ENCODE peak calls at places on chromosomes 5 and 9, in four cellular contexts. J is K562, Z is A549, A is HepG2. O is an unnamed sample.

GRCh38 chr9:136625101-136626065 is 37.3 kb upstream of the EGFL7 start:
- DNase-seq in J (no peak), Z (peak), A (peak), O (no peak)

GRCh38 chr5:178553517-178553916 is 36.7 kb downstream of the COL23A1 start:
- DNase-seq in J (no peak), Z (no peak), A (no peak), O (no peak)

GRCh38 chr9:131739988-131740648 is at the start of gene RAPGEF1:
- DNase-seq in J (peak), Z (peak), A (no peak), O (no peak)

GRCh38 chr5:170221319-170221718 is 11.5 kb upstream of the C5orf58 start:
- DNase-seq in J (no peak), Z (no peak), A (no peak), O (no peak)

GRCh38 chr9:133680250-133680975 is 44.2 kb downstream of the DBH start:
- DNase-seq in J (peak), Z (no peak), A (no peak), O (no peak)

GRCh38 chr5:67059747-67060490 is 136.7 kb downstream of the CD180 start:
- DNase-seq in J (no peak), Z (no peak), A (no peak), O (no peak)

GRCh38 chr5:105907016-105907415 is 1763.7 kb downstream of the EFNA5 start:
- DNase-seq in J (no peak), Z (no peak), A (no peak), O (no peak)

GRCh38 chr9:134413890-134414731 is 87.9 kb downstream of the RXRA start:
- DNase-seq in J (no peak), Z (peak), A (no peak), O (no peak)

GRCh38 chr5:83471405-83472212 is at the start of gene VCAN:
- DNase-seq in J (no peak), Z (peak), A (no peak), O (no peak)

GRCh38 chr5:152676177-152676576 is 271.1 kb upstream of the NMUR2 start:
- DNase-seq in J (no peak), Z (no peak), A (no peak), O (no peak)

GRCh38 chr5:150172563-150172962 is 6.0 kb downstream of the CDX1 start:
- DNase-seq in J (no peak), Z (no peak), A (no peak), O (no peak)

GRCh38 chr5:71986101-71986500 is 121.2 kb upstream of the MAP1B start:
- DNase-seq in J (no peak), Z (no peak), A (no peak), O (no peak)

GRCh38 chr5:134088291-134088690 is 26.2 kb upstream of the TCF7 start:
- DNase-seq in J (no peak), Z (no peak), A (no peak), O (no peak)

GRCh38 chr9:132795511-132796303 is 82.4 kb downstream of the AK8 start:
- DNase-seq in J (no peak), Z (no peak), A (no peak), O (no peak)

GRCh38 chr5:86894006-86894560 is 276.3 kb downstream of the COX7C start:
- DNase-seq in J (no peak), Z (no peak), A (no peak), O (no peak)

GRCh38 chr9:82206490-82206889 is 217.9 kb downstream of the SPATA31D1 start:
- DNase-seq in J (no peak), Z (no peak), A (no peak), O (no peak)

GRCh38 chr9:75047506-75047905 is 19.4 kb upstream of the CARNMT1 start:
- DNase-seq in J (no peak), Z (no peak), A (no peak), O (no peak)

GRCh38 chr9:123954518-123954917 is 24.6 kb upstream of the DENND1A start:
- DNase-seq in J (no peak), Z (no peak), A (no peak), O (no peak)

GRCh38 chr5:62614355-62614754 is 35.7 kb downstream of the LRRC70 start:
- DNase-seq in J (no peak), Z (no peak), A (no peak), O (no peak)

GRCh38 chr9:99262949-99263418 is 40.9 kb downstream of the SEC61B start:
- DNase-seq in J (no peak), Z (no peak), A (no peak), O (peak)

GRCh38 chr5:150190987-150191386 is 1.1 kb downstream of the SLC6A7 start:
- DNase-seq in J (no peak), Z (no peak), A (no peak), O (no peak)

GRCh38 chr5:169299651-169300467 is 1.1 kb downstream of the SLIT3 start:
- DNase-seq in J (no peak), Z (peak), A (no peak), O (no peak)

GRCh38 chr5:143121135-143121474 is 282.4 kb downstream of the NR3C1 start:
- DNase-seq in J (no peak), Z (no peak), A (no peak), O (no peak)

GRCh38 chr5:20570486-20570885 is 582.5 kb upstream of the CDH18 start:
- DNase-seq in J (no peak), Z (no peak), A (no peak), O (no peak)

GRCh38 chr9:107137495-107138202 is 145.4 kb upstream of the RAD23B start:
- DNase-seq in J (peak), Z (peak), A (peak), O (no peak)

GRCh38 chr5:61429906-61430305 is 97.8 kb downstream of the ZSWIM6 start:
- DNase-seq in J (no peak), Z (no peak), A (no peak), O (no peak)

GRCh38 chr9:75138260-75139040 is 50.1 kb downstream of the OSTF1 start:
- DNase-seq in J (no peak), Z (no peak), A (no peak), O (no peak)

GRCh38 chr5:181203842-181204560 is 995 bp downstream of the TRIM7 start:
- DNase-seq in J (peak), Z (peak), A (no peak), O (no peak)

GRCh38 chr5:178326054-178326715 is 93.6 kb upstream of the PHYKPL start:
- DNase-seq in J (no peak), Z (no peak), A (no peak), O (no peak)

GRCh38 chr5:178277346-178277745 is 44.7 kb upstream of the PHYKPL start:
- DNase-seq in J (no peak), Z (no peak), A (no peak), O (no peak)

GRCh38 chr5:153552886-153553285 is 62.4 kb downstream of the GRIA1 start:
- DNase-seq in J (no peak), Z (no peak), A (no peak), O (no peak)

GRCh38 chr9:69420611-69421270 is 95.7 kb downstream of the ENTREP1 start:
- DNase-seq in J (no peak), Z (no peak), A (no peak), O (no peak)

GRCh38 chr5:103260951-103261350 is 2.4 kb downstream of the MACIR start:
- DNase-seq in J (no peak), Z (no peak), A (no peak), O (peak)

GRCh38 chr5:15995206-15996052 is 184.2 kb downstream of the MARCHF11 start:
- DNase-seq in J (no peak), Z (peak), A (peak), O (no peak)

GRCh38 chr9:35675732-35676392 is 2.1 kb downstream of the CA9 start:
- DNase-seq in J (no peak), Z (no peak), A (no peak), O (no peak)

GRCh38 chr5:73381587-73382411 is 66.8 kb downstream of the FOXD1 start:
- DNase-seq in J (no peak), Z (no peak), A (no peak), O (no peak)

GRCh38 chr5:28726815-28727214 is 1688.4 kb upstream of the CDH9 start:
- DNase-seq in J (no peak), Z (no peak), A (no peak), O (no peak)

GRCh38 chr5:173673295-173674170 is 57.1 kb upstream of the BOD1 start:
- DNase-seq in J (no peak), Z (no peak), A (no peak), O (no peak)

GRCh38 chr9:136057236-136058151 is 37.6 kb downstream of the NACC2 start:
- DNase-seq in J (no peak), Z (no peak), A (no peak), O (no peak)

GRCh38 chr9:87276327-87276841 is 221.3 kb upstream of the DAPK1 start:
- DNase-seq in J (no peak), Z (no peak), A (no peak), O (peak)

GRCh38 chr9:87276851-87277251 is 220.8 kb upstream of the DAPK1 start:
- DNase-seq in J (no peak), Z (no peak), A (no peak), O (no peak)

GRCh38 chr9:87275039-87275725 is 222.5 kb upstream of the DAPK1 start:
- DNase-seq in J (no peak), Z (no peak), A (no peak), O (no peak)

GRCh38 chr9:87278971-87279731 is 218.5 kb upstream of the DAPK1 start:
- DNase-seq in J (no peak), Z (no peak), A (no peak), O (no peak)

DNA sequence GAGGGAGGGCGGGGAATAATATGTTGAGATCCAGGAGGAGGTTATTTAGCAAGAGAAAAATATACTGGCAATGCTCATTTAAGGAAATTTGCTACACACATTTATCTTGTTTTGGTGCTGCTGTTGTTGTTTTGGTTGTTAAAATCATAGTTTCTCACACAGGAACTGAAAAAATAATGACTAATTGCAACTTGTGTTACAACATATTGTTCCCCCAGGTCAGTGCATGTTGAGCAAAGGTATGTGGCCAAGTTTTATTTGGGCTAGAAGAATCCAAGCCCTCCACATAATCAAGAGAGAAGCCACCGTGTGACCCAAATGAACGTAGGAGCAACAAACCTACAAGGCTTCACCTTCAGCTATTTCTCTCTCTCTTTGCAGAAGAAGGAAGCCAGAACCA is 220.3 kb upstream of the DAPK1 start:
- DNase-seq in J (no peak), Z (no peak), A (no peak), O (no peak)
- TF ChIP-seq POLR2A in J (no peak), Z (no peak), A (no peak), O (no peak)

GRCh38 chr5:78916044-78916443 is 69.1 kb downstream of the ARSB start:
- DNase-seq in J (no peak), Z (no peak), A (no peak), O (no peak)
- TF ChIP-seq JUNB in J (no peak), Z (no peak), A (no peak), O (no peak)

GRCh38 chr9:12817702-12818101 is 42.9 kb downstream of the LURAP1L start:
- DNase-seq in J (no peak), Z (peak), A (peak), O (no peak)
- TF ChIP-seq POLR2A in J (no peak), Z (no peak), A (no peak), O (no peak)

GRCh38 chr5:80705801-80706200 is 51.0 kb upstream of the DHFR start:
- DNase-seq in J (no peak), Z (no peak), A (no peak), O (no peak)
- TF ChIP-seq JUNB in J (no peak), Z (no peak), A (no peak), O (no peak)

GRCh38 chr5:68134669-68135313 is 80.8 kb upstream of the PIK3R1 start:
- DNase-seq in J (no peak), Z (no peak), A (no peak), O (no peak)
- TF ChIP-seq POLR2A in J (no peak), Z (no peak), A (no peak), O (no peak)

GRCh38 chr9:21440139-21440538 is at the start of gene IFNA1:
- DNase-seq in J (no peak), Z (no peak), A (no peak), O (no peak)

GRCh38 chr9:21443849-21444625 is 3.8 kb downstream of the IFNA1 start:
- DNase-seq in J (no peak), Z (no peak), A (no peak), O (peak)
- TF ChIP-seq JUNB in J (no peak), Z (no peak), A (no peak), O (no peak)

GRCh38 chr9:83919111-83919510 is 2.1 kb downstream of the KIF27 start:
- DNase-seq in J (no peak), Z (no peak), A (no peak), O (no peak)

GRCh38 chr9:83920469-83920941 is 727 bp downstream of the KIF27 start:
- DNase-seq in J (peak), Z (no peak), A (peak), O (peak)

GRCh38 chr9:83920942-83921707 is at the start of gene KIF27:
- DNase-seq in J (peak), Z (peak), A (peak), O (peak)
- TF ChIP-seq POLR2A in J (peak), Z (peak), A (peak), O (peak)

DNA sequence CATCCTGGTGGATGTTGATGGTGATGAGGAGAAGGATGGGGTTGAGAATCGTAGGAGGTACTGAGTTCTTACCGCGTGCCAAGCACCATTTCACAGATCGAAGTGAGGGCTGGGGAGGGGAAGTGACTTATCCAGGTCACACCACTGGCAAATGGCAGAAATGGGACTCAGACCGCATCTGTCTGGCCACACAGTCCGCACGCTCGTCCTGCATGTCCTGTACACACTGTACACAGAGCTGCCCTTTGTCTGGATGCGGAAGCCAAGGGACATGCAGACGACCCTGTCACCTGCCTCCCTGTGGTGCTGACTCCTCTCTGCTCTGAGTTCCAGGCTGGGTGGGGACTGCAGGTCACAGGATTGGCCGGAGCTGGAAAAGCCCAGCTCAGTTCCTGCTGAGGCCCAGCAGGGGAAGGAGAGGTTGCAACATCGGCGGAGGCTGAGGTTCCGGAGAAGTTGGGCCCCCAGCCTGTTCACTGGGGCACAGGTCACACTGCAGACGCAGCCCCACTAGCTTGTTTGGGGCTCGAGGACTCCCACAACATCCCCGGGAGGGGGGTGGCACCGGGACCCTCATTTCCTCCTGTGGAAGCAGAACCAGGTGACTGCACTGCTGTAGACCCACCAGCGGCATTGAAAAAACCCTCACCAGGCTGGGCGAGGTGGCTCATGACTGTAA is 165.8 kb upstream of the IER5L start:
- DNase-seq in J (no peak), Z (peak), A (peak), O (no peak)
- TF ChIP-seq JUNB in J (no peak), Z (no peak), A (peak), O (no peak)

O was measured in GM12878.